ENCODE peak calls at places on chromosome 21, in five cellular contexts. A is heart left ventricle, N is suprapubic skin, R is Peyer's patch, E is GM12878. H is an unnamed sample.

GRCh38 chr21:40640427-40640826 is 206.5 kb downstream of the DSCAM start:
- DNase-seq in N (no peak), A (no peak), E (no peak), R (no peak), H (no peak)

GRCh38 chr21:14523234-14523633 is 22.9 kb downstream of the SAMSN1 start:
- DNase-seq in N (no peak), A (no peak), R (no peak), E (no peak), H (no peak)

GRCh38 chr21:46604975-46605758 is at the start of gene S100B:
- DNase-seq in N (peak; percentile 54), A (no peak), R (no peak), E (no peak), H (no peak)

GRCh38 chr21:46605759-46606426 is 1.0 kb upstream of the S100B start:
- DNase-seq in R (peak; percentile 79), A (peak; percentile 49), E (peak; percentile 32), N (peak; percentile 55), H (no peak)

GRCh38 chr21:32772281-32773047 is 909 bp upstream of the PAXBP1 start:
- DNase-seq in A (no peak), E (peak; percentile 9), N (peak; percentile 68), R (peak; percentile 75), H (no peak)

GRCh38 chr21:29218749-29219148 is 80.0 kb upstream of the BACH1 start:
- DNase-seq in A (no peak), N (no peak), R (no peak), E (no peak), H (no peak)

GRCh38 chr21:17371470-17371869 is 141.4 kb upstream of the CXADR start:
- DNase-seq in R (no peak), N (no peak), E (no peak), A (no peak), H (no peak)

GRCh38 chr21:44774972-44775371 is 26.6 kb downstream of the UBE2G2 start:
- DNase-seq in N (no peak), R (no peak), E (no peak), A (no peak), H (no peak)

GRCh38 chr21:23452384-23453083 is 2154.7 kb downstream of the MRPL39 start:
- DNase-seq in A (no peak), E (no peak), R (no peak), N (no peak), H (no peak)

GRCh38 chr21:45280178-45280821 is 7.4 kb downstream of the POFUT2 start:
- DNase-seq in A (no peak), N (peak; percentile 46), E (no peak), R (no peak), H (no peak)

GRCh38 chr21:39313042-39313456 is 383 bp downstream of the BRWD1 start:
- DNase-seq in E (no peak), R (no peak), N (peak; percentile 70), A (peak; percentile 40), H (no peak)

GRCh38 chr21:28247454-28248020 is 745.1 kb downstream of the LTN1 start:
- DNase-seq in N (no peak), A (no peak), R (no peak), E (no peak), H (no peak)

GRCh38 chr21:33531007-33531406 is 10.9 kb downstream of the GART start:
- DNase-seq in N (no peak), A (no peak), R (no peak), E (no peak), H (no peak)

GRCh38 chr21:46099476-46099875 is 1.6 kb downstream of the COL6A2 start:
- DNase-seq in R (peak; percentile 54), E (no peak), N (peak; percentile 74), A (peak; percentile 38), H (no peak)

GRCh38 chr21:17441370-17441769 is 71.5 kb upstream of the CXADR start:
- DNase-seq in N (peak; percentile 80), R (no peak), E (no peak), A (no peak), H (no peak)

GRCh38 chr21:45460611-45461368 is 55.8 kb downstream of the COL18A1 start:
- DNase-seq in A (no peak), R (no peak), N (no peak), E (no peak), H (no peak)

GRCh38 chr21:36203603-36203889 is 46.9 kb downstream of the DOP1B start:
- DNase-seq in R (peak; percentile 71), A (no peak), E (peak; percentile 16), N (no peak), H (no peak)

GRCh38 chr21:44065428-44065827 is 41.8 kb upstream of the PWP2 start:
- DNase-seq in N (peak; percentile 19), A (no peak), E (no peak), R (peak; percentile 88), H (no peak)

GRCh38 chr21:33293811-33294216 is 27.6 kb downstream of the IL10RB start:
- DNase-seq in A (no peak), R (no peak), E (no peak), N (no peak), H (no peak)

GRCh38 chr21:31543191-31543590 is 116.3 kb upstream of the SOD1 start:
- DNase-seq in R (no peak), N (no peak), E (no peak), A (no peak), H (no peak)

GRCh38 chr21:31548688-31549087 is 110.8 kb upstream of the SOD1 start:
- DNase-seq in E (no peak), R (no peak), N (no peak), A (no peak), H (no peak)

GRCh38 chr21:31550070-31550469 is 109.4 kb upstream of the SOD1 start:
- DNase-seq in A (no peak), N (no peak), E (no peak), R (no peak), H (no peak)

GRCh38 chr21:31546402-31547155 is 112.9 kb upstream of the SOD1 start:
- DNase-seq in N (no peak), R (no peak), A (no peak), E (no peak), H (no peak)

GRCh38 chr21:31545036-31545435 is 114.5 kb upstream of the SOD1 start:
- DNase-seq in R (no peak), A (no peak), E (no peak), N (no peak), H (no peak)
- TF ChIP-seq CTCF in R (no peak), A (no peak), E (no peak), N (no peak), H (no peak)

GRCh38 chr21:34537838-34538237 is 25.8 kb upstream of the KCNE1 start:
- DNase-seq in E (no peak), R (no peak), A (no peak), N (no peak), H (no peak)

GRCh38 chr21:34545079-34545884 is 33.3 kb upstream of the KCNE1 start:
- DNase-seq in R (no peak), A (no peak), N (no peak), E (peak; percentile 86), H (no peak)

GRCh38 chr21:34544032-34544496 is 32.1 kb upstream of the KCNE1 start:
- DNase-seq in A (peak; percentile 63), E (no peak), N (no peak), R (peak; percentile 89), H (no peak)

GRCh38 chr21:34546556-34546955 is 34.5 kb upstream of the KCNE1 start:
- DNase-seq in R (no peak), N (no peak), A (no peak), E (no peak), H (no peak)

GRCh38 chr21:34543017-34543416 is 31.0 kb upstream of the KCNE1 start:
- DNase-seq in N (no peak), R (no peak), E (no peak), A (no peak), H (no peak)
- TF ChIP-seq POLR2A in N (no peak), R (no peak), E (no peak), A (no peak), H (no peak)

GRCh38 chr21:37483776-37484175 is 117.2 kb downstream of the DYRK1A start:
- DNase-seq in N (no peak), E (no peak), A (no peak), R (no peak), H (no peak)
- H3K36me3 ChIP-seq in N (peaks cover 43% of the 10 kb centered on the region), E (peaks cover 7% of the 10 kb centered on the region), A (peaks cover 4% of the 10 kb centered on the region), R (peaks cover 47% of the 10 kb centered on the region), H (peaks cover 11% of the 10 kb centered on the region)

DNA sequence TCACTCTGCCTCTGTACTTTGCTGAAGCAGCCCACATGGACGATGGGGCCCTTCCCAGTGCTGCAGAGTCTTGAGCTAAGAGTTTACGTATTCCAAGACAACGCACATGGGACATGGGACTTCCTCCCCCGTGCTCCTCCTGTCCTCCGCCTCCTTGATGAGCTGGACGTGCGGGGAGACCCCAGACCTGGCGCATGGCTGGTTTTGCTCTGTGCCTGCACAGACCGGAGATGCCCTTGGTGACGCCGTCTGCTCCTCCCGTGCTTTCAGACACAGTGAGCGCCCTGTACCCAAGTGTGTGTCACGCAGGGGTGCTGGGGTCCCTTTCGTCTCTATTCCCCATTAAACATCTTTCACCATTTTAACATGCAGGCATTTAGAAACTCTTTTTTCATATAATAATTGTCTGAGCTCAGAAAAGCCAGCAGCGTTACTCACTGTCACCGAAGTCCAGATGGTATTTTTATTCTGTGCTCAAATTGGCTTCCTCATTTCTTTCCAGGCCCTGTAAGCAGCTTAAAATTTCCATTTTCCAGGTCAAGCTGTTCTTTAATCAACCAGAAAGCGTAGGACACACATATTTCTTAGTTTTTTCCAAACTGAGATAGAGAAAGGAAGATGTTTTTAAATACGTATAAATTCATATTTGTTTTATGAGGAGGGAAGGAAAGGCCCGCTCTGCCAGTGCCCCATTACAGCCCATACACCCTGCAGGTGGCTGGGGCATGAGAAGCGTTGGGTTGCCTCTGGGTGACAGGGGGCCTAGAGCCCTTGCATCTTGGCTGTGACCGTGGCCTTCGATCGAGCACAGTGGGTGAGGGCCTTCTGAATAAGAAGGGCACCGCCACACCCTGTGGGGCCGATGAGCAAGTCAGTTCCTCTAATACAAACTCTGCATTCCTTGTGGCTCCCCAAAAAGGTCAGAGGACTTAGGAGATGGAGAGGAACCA is 17.9 kb upstream of the ZBTB21 start:
- DNase-seq in N (no peak), E (no peak), R (peak; percentile 37), A (no peak), H (no peak)
- TF ChIP-seq CTCF in N (no peak), E (no peak), R (no peak), A (no peak), H (no peak)